ENCODE peak calls at places on chromosome 4, in ten cellular contexts. P is AG04450; F is endodermal cell; A is heart right ventricle; V is endothelial cell of umbilical vein; H is CD4-positive, alpha-beta T cell; J is tibial artery; I is adrenal gland; N is uterus; U is transverse colon. W is an unnamed sample.

GRCh38 chr4:10879411-10880110 is 195.0 kb upstream of the CLNK start:
- DNase-seq in P (no peak), F (no peak), A (no peak), V (no peak), H (no peak), J (no peak), I (no peak), N (no peak), U (no peak), W (no peak)

GRCh38 chr4:23930750-23931488 is 41.1 kb upstream of the PPARGC1A start:
- DNase-seq in P (no peak), F (peak), A (peak), V (no peak), H (no peak), J (peak), I (peak), N (peak), U (peak), W (peak)

GRCh38 chr4:180164799-180165198 is 2078.4 kb upstream of the TENM3 start:
- DNase-seq in P (peak), F (no peak), A (no peak), V (no peak), H (no peak), J (no peak), I (peak), N (no peak), U (no peak), W (no peak)

GRCh38 chr4:150664935-150665334 is 83.0 kb downstream of the MAB21L2 start:
- DNase-seq in P (no peak), F (no peak), A (no peak), V (peak), H (no peak), J (no peak), I (no peak), N (no peak), U (no peak), W (no peak)

GRCh38 chr4:81694514-81694913 is 222.8 kb upstream of the RASGEF1B start:
- DNase-seq in P (no peak), F (no peak), A (no peak), V (no peak), H (no peak), J (no peak), I (no peak), N (no peak), U (no peak), W (no peak)

GRCh38 chr4:142598132-142598531 is 248.0 kb downstream of the INPP4B start:
- DNase-seq in P (no peak), F (no peak), A (no peak), V (no peak), H (no peak), J (no peak), I (no peak), N (no peak), U (no peak), W (no peak)

GRCh38 chr4:98632258-98632657 is 26.2 kb downstream of the TSPAN5 start:
- DNase-seq in P (no peak), F (no peak), A (no peak), V (no peak), H (no peak), J (no peak), I (no peak), N (no peak), U (no peak), W (no peak)

GRCh38 chr4:72568959-72569718 is at the start of gene ADAMTS3:
- DNase-seq in P (peak), F (peak), A (peak), V (peak), H (no peak), J (peak), I (peak), N (peak), U (peak), W (peak)

GRCh38 chr4:78616046-78616498 is 64.5 kb downstream of the ANXA3 start:
- DNase-seq in P (no peak), F (no peak), A (no peak), V (no peak), H (no peak), J (no peak), I (peak), N (no peak), U (no peak), W (no peak)

GRCh38 chr4:119053997-119054396 is 81.6 kb upstream of the MYOZ2 start:
- DNase-seq in P (no peak), F (no peak), A (no peak), V (no peak), H (no peak), J (no peak), I (no peak), N (no peak), U (no peak), W (no peak)

GRCh38 chr4:84916233-84916632 is 50.3 kb downstream of the WDFY3 start:
- DNase-seq in P (no peak), F (no peak), A (no peak), V (peak), H (no peak), J (no peak), I (no peak), N (no peak), U (no peak), W (no peak)

GRCh38 chr4:117783716-117784115 is 250.6 kb upstream of the NDST3 start:
- DNase-seq in P (peak), F (no peak), A (no peak), V (peak), H (no peak), J (no peak), I (no peak), N (no peak), U (no peak), W (no peak)

GRCh38 chr4:93897559-93897958 is 69.0 kb downstream of the ATOH1 start:
- DNase-seq in P (no peak), F (no peak), A (no peak), V (peak), H (no peak), J (no peak), I (no peak), N (no peak), U (no peak), W (no peak)
- TF ChIP-seq CTCF in P (no peak), F (peak), A (no peak), V (no peak), H (no peak), J (no peak), I (no peak), N (no peak), U (peak), W (no peak)

GRCh38 chr4:25076625-25077413 is 46.1 kb upstream of the LGI2 start:
- DNase-seq in P (no peak), F (no peak), A (peak), V (no peak), H (no peak), J (no peak), I (no peak), N (no peak), U (no peak), W (no peak)

GRCh38 chr4:25078523-25078922 is 47.8 kb upstream of the LGI2 start:
- DNase-seq in P (no peak), F (no peak), A (no peak), V (no peak), H (no peak), J (no peak), I (no peak), N (no peak), U (no peak), W (no peak)

GRCh38 chr4:25070512-25070911 is 39.8 kb upstream of the LGI2 start:
- DNase-seq in P (no peak), F (no peak), A (no peak), V (no peak), H (no peak), J (no peak), I (no peak), N (no peak), U (no peak), W (no peak)

GRCh38 chr4:25075851-25076250 is 45.1 kb upstream of the LGI2 start:
- DNase-seq in P (no peak), F (no peak), A (no peak), V (no peak), H (no peak), J (no peak), I (no peak), N (no peak), U (no peak), W (no peak)

DNA sequence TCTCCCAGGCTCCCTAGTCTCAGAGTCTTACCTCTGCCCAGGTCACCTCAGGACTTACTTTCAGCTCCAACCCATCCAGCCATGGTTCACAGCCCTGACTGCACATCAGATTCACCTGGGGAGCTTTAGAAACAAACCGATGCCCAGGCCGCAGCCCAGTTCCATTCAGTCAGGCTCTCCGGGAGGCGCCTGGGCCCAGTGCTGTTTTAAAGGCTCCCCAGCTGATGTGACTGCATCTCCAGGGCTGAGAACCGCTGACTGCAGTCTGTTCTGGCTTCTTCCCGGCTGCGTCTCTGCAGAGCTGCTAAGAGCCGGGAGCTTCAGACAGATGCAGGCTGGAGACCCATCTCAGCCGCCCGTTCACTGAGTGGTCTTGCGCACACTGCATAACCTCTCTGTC is 44.4 kb upstream of the LGI2 start:
- DNase-seq in P (no peak), F (peak), A (no peak), V (no peak), H (no peak), J (no peak), I (no peak), N (no peak), U (no peak), W (no peak)
- H3K27ac ChIP-seq in P (no peak), F (no peak), A (no peak), V (no peak), H (no peak), J (no peak), I (no peak), N (no peak), U (no peak), W (no peak)

GRCh38 chr4:25159837-25160713 is at the start of gene SEPSECS:
- DNase-seq in P (peak), F (peak), A (peak), V (peak), H (peak), J (peak), I (peak), N (peak), U (peak), W (peak)
- TF ChIP-seq CTCF in P (no peak), F (no peak), A (no peak), V (no peak), H (no peak), J (peak), I (peak), N (peak), U (no peak), W (no peak)

GRCh38 chr4:819401-820229 is 6.3 kb downstream of the CPLX1 start:
- DNase-seq in P (no peak), F (peak), A (no peak), V (no peak), H (no peak), J (no peak), I (no peak), N (no peak), U (no peak), W (no peak)
- H3K27ac ChIP-seq in P (no peak), F (no peak), A (no peak), V (no peak), H (no peak), J (no peak), I (no peak), N (no peak), U (no peak), W (no peak)

DNA sequence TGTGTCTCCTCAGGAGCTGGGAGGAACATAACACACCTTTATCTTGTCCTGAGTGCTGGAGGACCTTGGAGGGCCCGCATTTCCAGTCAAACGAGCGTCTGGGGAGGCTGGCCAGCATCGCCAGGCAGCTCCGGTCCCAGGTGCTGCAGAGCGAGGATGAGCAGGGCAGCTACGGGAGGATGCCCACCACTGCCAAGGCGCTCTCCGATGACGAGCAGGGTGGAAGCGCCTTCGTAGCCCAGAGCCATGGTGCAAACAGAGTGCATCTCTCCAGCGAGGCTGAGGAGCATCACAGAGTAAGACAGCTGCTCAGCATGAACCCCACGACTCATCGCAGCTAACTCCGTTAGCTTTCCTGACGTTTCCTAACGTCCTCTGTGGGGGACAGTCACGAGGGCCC is 430 bp downstream of the TRIML1 start:
- DNase-seq in P (no peak), F (no peak), A (no peak), V (no peak), H (no peak), J (no peak), I (no peak), N (no peak), U (no peak), W (no peak)
- TF ChIP-seq CTCF in P (no peak), F (no peak), A (no peak), V (no peak), H (no peak), J (no peak), I (no peak), N (no peak), U (no peak), W (no peak)